ENCODE peak calls at places on chromosomes 3 and 15, in ten cellular contexts. H is tibial artery, C is lung, L is Caco-2, O is IMR-90, F is thoracic aorta, K is breast epithelium, G is pancreas, R is lower lobe of right lung, X is prostate gland. V is an unnamed sample.

GRCh38 chr3:194205675-194206133 is 69.8 kb downstream of the HES1 start:
- DNase-seq in H (no peak), C (peak; percentile 49), L (no peak), O (no peak), F (no peak), K (no peak), G (no peak), R (peak; percentile 52), X (no peak), V (no peak)

GRCh38 chr3:192409203-192409837 is 318.0 kb downstream of the FGF12 start:
- DNase-seq in H (no peak), C (no peak), L (no peak), O (no peak), F (no peak), K (no peak), G (peak; percentile 15), R (peak; percentile 52), X (no peak), V (no peak)

GRCh38 chr15:94154255-94154654 is 77.1 kb upstream of the MCTP2 start:
- DNase-seq in H (no peak), C (no peak), L (no peak), O (no peak), F (no peak), K (no peak), G (no peak), R (no peak), X (no peak), V (no peak)

GRCh38 chr3:19232566-19232965 is 84.3 kb downstream of the KCNH8 start:
- DNase-seq in H (no peak), C (no peak), L (no peak), O (no peak), F (no peak), K (no peak), G (no peak), R (no peak), X (no peak), V (no peak)

GRCh38 chr3:184368804-184369183 is 7.3 kb downstream of the POLR2H start:
- DNase-seq in H (no peak), C (no peak), L (peak; percentile 21), O (peak; percentile 75), F (no peak), K (no peak), G (peak; percentile 27), R (no peak), X (no peak), V (no peak)

GRCh38 chr3:103083848-103084631 is 649.2 kb downstream of the ZPLD1 start:
- DNase-seq in H (no peak), C (no peak), L (no peak), O (no peak), F (no peak), K (no peak), G (no peak), R (no peak), X (no peak), V (no peak)

GRCh38 chr3:194575484-194576210 is 57.6 kb downstream of the TMEM44 start:
- DNase-seq in H (peak; percentile 73), C (no peak), L (no peak), O (peak; percentile 64), F (no peak), K (no peak), G (no peak), R (no peak), X (no peak), V (no peak)

GRCh38 chr3:20136231-20136630 is 49.8 kb downstream of the SGO1 start:
- DNase-seq in H (no peak), C (no peak), L (no peak), O (peak; percentile 12), F (no peak), K (no peak), G (no peak), R (no peak), X (no peak), V (no peak)

GRCh38 chr15:47717036-47717611 is at the start of gene SEMA6D:
- DNase-seq in H (peak; percentile 71), C (peak; percentile 47), L (peak; percentile 46), O (peak; percentile 85), F (no peak), K (peak; percentile 61), G (peak; percentile 75), R (peak; percentile 55), X (peak; percentile 79), V (no peak)

GRCh38 chr3:111428301-111428700 is 113.7 kb upstream of the CD96 start:
- DNase-seq in H (no peak), C (no peak), L (no peak), O (no peak), F (no peak), K (no peak), G (no peak), R (no peak), X (no peak), V (no peak)
- H3K9me3 ChIP-seq in H (peaks cover 16% of the 10 kb centered on the region), C (peaks cover 2% of the 10 kb centered on the region), L (peaks cover 7% of the 10 kb centered on the region), O (no peaks in the 10 kb centered on the region), F (no peaks in the 10 kb centered on the region), K (peaks cover 37% of the 10 kb centered on the region), G (no peaks in the 10 kb centered on the region), R (peaks cover 13% of the 10 kb centered on the region), X (no peaks in the 10 kb centered on the region), V (no peaks in the 10 kb centered on the region)

GRCh38 chr3:36826240-36826639 is 61.9 kb upstream of the DCLK3 start:
- DNase-seq in H (no peak), C (no peak), L (no peak), O (no peak), F (no peak), K (no peak), G (no peak), R (no peak), X (no peak), V (no peak)

GRCh38 chr3:36823806-36824205 is 59.5 kb upstream of the DCLK3 start:
- DNase-seq in H (no peak), C (no peak), L (no peak), O (no peak), F (no peak), K (no peak), G (no peak), R (no peak), X (no peak), V (no peak)

GRCh38 chr3:36827133-36827532 is 62.8 kb upstream of the DCLK3 start:
- DNase-seq in H (no peak), C (no peak), L (no peak), O (peak; percentile 32), F (no peak), K (no peak), G (no peak), R (no peak), X (no peak), V (no peak)

GRCh38 chr3:36824443-36824842 is 60.1 kb upstream of the DCLK3 start:
- DNase-seq in H (no peak), C (no peak), L (no peak), O (no peak), F (no peak), K (no peak), G (no peak), R (no peak), X (no peak), V (no peak)
- H3K9me3 ChIP-seq in H (no peaks in the 10 kb centered on the region), C (no peaks in the 10 kb centered on the region), L (no peaks in the 10 kb centered on the region), O (no peaks in the 10 kb centered on the region), F (no peaks in the 10 kb centered on the region), K (no peaks in the 10 kb centered on the region), G (no peaks in the 10 kb centered on the region), R (no peaks in the 10 kb centered on the region), X (no peaks in the 10 kb centered on the region), V (no peaks in the 10 kb centered on the region)

DNA sequence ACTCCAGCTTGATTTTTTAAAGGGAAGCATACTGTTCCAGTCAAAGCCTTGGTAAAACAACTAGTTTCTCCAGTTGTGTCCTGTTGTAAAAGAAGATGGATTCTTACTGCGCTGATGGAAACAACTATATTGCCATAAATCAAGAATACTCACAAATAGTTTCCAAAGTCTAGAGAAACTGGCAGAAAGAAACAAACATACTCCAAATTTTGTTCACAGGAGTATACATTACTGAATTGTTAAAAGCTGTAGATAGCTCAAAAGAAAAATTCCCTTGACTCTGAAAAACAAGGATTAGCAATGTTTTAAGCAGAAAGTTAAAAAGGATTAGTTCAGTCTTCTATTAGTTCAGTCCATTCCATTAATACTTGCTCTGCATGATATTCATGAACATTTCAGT is 27.6 kb downstream of the SORD start:
- DNase-seq in H (no peak), C (no peak), L (no peak), O (no peak), F (no peak), K (no peak), G (no peak), R (no peak), X (no peak), V (no peak)
- H3K9me3 ChIP-seq in H (no peaks in the 10 kb centered on the region), C (no peaks in the 10 kb centered on the region), L (peaks cover 5% of the 10 kb centered on the region), O (no peaks in the 10 kb centered on the region), F (no peaks in the 10 kb centered on the region), K (peaks cover 8% of the 10 kb centered on the region), G (no peaks in the 10 kb centered on the region), R (no peaks in the 10 kb centered on the region), X (no peaks in the 10 kb centered on the region), V (no peaks in the 10 kb centered on the region)

GRCh38 chr3:170914212-170914611 is 5.8 kb upstream of the EIF5A2 start:
- DNase-seq in H (no peak), C (no peak), L (no peak), O (no peak), F (no peak), K (no peak), G (no peak), R (no peak), X (no peak), V (no peak)

GRCh38 chr3:170914690-170915089 is 6.3 kb upstream of the EIF5A2 start:
- DNase-seq in H (no peak), C (no peak), L (no peak), O (peak; percentile 50), F (no peak), K (no peak), G (no peak), R (no peak), X (no peak), V (no peak)

DNA sequence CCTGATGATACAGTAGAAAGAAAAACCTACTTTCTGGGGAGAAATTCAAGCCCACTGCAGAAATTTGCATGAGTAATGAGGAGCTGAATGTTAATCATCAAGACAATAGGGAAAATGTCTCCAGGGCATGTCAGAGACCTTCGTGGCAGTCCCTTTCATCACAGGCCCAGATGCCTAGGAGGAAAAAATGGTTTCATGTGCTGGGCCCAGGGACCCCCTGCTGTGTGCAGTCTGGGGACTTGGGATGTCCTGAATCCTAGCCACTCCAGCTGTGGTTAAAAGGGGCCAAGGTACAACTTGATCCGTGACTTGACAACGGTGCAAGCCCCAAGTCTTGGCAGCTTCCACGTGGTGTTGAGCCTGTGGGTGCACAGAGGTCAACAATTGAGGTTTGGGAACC is 10.3 kb upstream of the EIF5A2 start:
- DNase-seq in H (no peak), C (no peak), L (no peak), O (no peak), F (no peak), K (no peak), G (no peak), R (no peak), X (no peak), V (no peak)
- H3K9me3 ChIP-seq in H (no peaks in the 10 kb centered on the region), C (peaks cover 9% of the 10 kb centered on the region), L (peaks cover 42% of the 10 kb centered on the region), O (peaks cover 10% of the 10 kb centered on the region), F (peaks cover 7% of the 10 kb centered on the region), K (peaks cover 30% of the 10 kb centered on the region), G (no peaks in the 10 kb centered on the region), R (peaks cover 14% of the 10 kb centered on the region), X (no peaks in the 10 kb centered on the region), V (no peaks in the 10 kb centered on the region)

V was measured in T-helper 17 cell.